ENCODE peak calls at places on chromosomes 6 and 20, in six cellular contexts. R, G, W, H, O and L are unnamed samples.
A peak's percentile ranks its signal among the peaks of the same experiment; 100 is the strongest.

GRCh38 chr6:53293691-53294090 is 55.1 kb downstream of the ELOVL5 start:
- DNase-seq in G (no peak), H (no peak), W (no peak), O (no peak), R (no peak), L (no peak)

GRCh38 chr20:50558483-50558925 is 48.3 kb downstream of the PTPN1 start:
- DNase-seq in G (no peak), R (no peak), O (no peak), W (no peak), H (no peak), L (no peak)

GRCh38 chr6:141464490-141464889 is 668.2 kb upstream of the GJE1 start:
- DNase-seq in G (no peak), R (no peak), O (no peak), W (no peak), H (peak; percentile 89), L (no peak)

GRCh38 chr6:18280084-18280483 is 15.8 kb upstream of the DEK start:
- DNase-seq in O (no peak), G (no peak), W (no peak), H (peak; percentile 68), R (no peak), L (no peak)

GRCh38 chr6:38375341-38375740 is 264.4 kb downstream of the BTBD9 start:
- DNase-seq in G (no peak), O (no peak), H (no peak), R (no peak), W (no peak), L (no peak)

GRCh38 chr6:12008366-12009179 is 3.5 kb upstream of the HIVEP1 start:
- DNase-seq in W (peak; percentile 80), G (no peak), H (peak; percentile 77), O (peak; percentile 83), R (peak; percentile 77), L (peak; percentile 33)

GRCh38 chr20:16295534-16295933 is 277.7 kb downstream of the KIF16B start:
- DNase-seq in R (no peak), H (no peak), W (no peak), O (no peak), G (no peak), L (no peak)

GRCh38 chr6:141307309-141307998 is 825.3 kb upstream of the GJE1 start:
- DNase-seq in R (no peak), G (no peak), H (no peak), O (no peak), W (no peak), L (no peak)

GRCh38 chr6:84663866-84664265 is 100.5 kb downstream of the TBX18 start:
- DNase-seq in G (no peak), R (no peak), W (no peak), H (no peak), O (no peak), L (no peak)

GRCh38 chr6:10643214-10643641 is 51.2 kb downstream of the C6orf52 start:
- DNase-seq in W (no peak), G (no peak), O (peak; percentile 93), R (no peak), H (no peak), L (peak; percentile 88)

GRCh38 chr20:50322703-50323131 is 132.1 kb downstream of the CEBPB start:
- DNase-seq in H (no peak), G (no peak), W (no peak), O (no peak), R (no peak), L (no peak)

GRCh38 chr6:37860226-37860839 is 40.8 kb downstream of the ZFAND3 start:
- DNase-seq in R (no peak), O (peak; percentile 66), W (no peak), H (peak; percentile 29), G (peak; percentile 27), L (no peak)

GRCh38 chr6:100892116-100892515 is 11.0 kb upstream of the ASCC3 start:
- DNase-seq in R (no peak), H (no peak), W (peak; percentile 75), G (no peak), O (no peak), L (no peak)

GRCh38 chr20:59001068-59001448 is 6.0 kb downstream of the CTSZ start:
- DNase-seq in W (no peak), R (no peak), O (no peak), H (no peak), G (no peak), L (no peak)

GRCh38 chr6:40962241-40962640 is 76.8 kb downstream of the UNC5CL start:
- DNase-seq in R (no peak), H (no peak), W (no peak), G (no peak), O (no peak), L (no peak)

GRCh38 chr6:89818977-89819335 is 638 bp downstream of the MDN1 start:
- DNase-seq in O (peak; percentile 77), H (no peak), R (no peak), W (no peak), G (no peak), L (peak; percentile 23)

GRCh38 chr6:13038315-13039261 is 289.7 kb downstream of the TBC1D7 start:
- DNase-seq in O (no peak), H (no peak), W (no peak), R (no peak), G (no peak), L (no peak)

GRCh38 chr20:63273635-63274380 is 1.2 kb downstream of the ARFGAP1 start:
- DNase-seq in G (no peak), O (no peak), W (no peak), H (no peak), R (no peak), L (no peak)

GRCh38 chr6:169224716-169225115 is 28.9 kb downstream of the THBS2 start:
- DNase-seq in H (no peak), R (no peak), O (no peak), W (no peak), G (no peak), L (no peak)

GRCh38 chr20:2124632-2125131 is 23.1 kb downstream of the STK35 start:
- DNase-seq in G (no peak), R (no peak), H (no peak), W (no peak), O (no peak), L (no peak)

GRCh38 chr20:37389241-37389747 is 43.4 kb downstream of the SRC start:
- DNase-seq in R (no peak), G (no peak), W (peak; percentile 20), H (no peak), O (no peak), L (no peak)

GRCh38 chr6:42086046-42086664 is 35.8 kb downstream of the TAF8 start:
- DNase-seq in H (no peak), G (no peak), O (no peak), R (no peak), W (no peak), L (no peak)

GRCh38 chr20:57229490-57229889 is 37.0 kb downstream of the BMP7 start:
- DNase-seq in R (no peak), O (no peak), G (no peak), H (no peak), W (no peak), L (no peak)

GRCh38 chr6:169241688-169242350 is 11.8 kb downstream of the THBS2 start:
- DNase-seq in R (no peak), O (no peak), W (no peak), G (no peak), H (no peak), L (no peak)

GRCh38 chr6:21594427-21595264 is 1.1 kb downstream of the SOX4 start:
- DNase-seq in H (peak; percentile 56), W (no peak), R (peak; percentile 14), G (no peak), O (peak; percentile 30), L (no peak)

GRCh38 chr20:64079273-64080012 is at the start of gene RGS19:
- DNase-seq in H (peak; percentile 72), W (peak; percentile 68), R (peak; percentile 51), O (peak; percentile 91), G (no peak), L (peak; percentile 91)

GRCh38 chr20:51306081-51306480 is 236.4 kb downstream of the NFATC2 start:
- DNase-seq in O (no peak), R (no peak), H (no peak), G (no peak), W (peak; percentile 51), L (no peak)

GRCh38 chr6:7085911-7086310 is 21.9 kb upstream of the RREB1 start:
- DNase-seq in H (peak; percentile 15), R (no peak), W (no peak), G (no peak), O (no peak), L (no peak)

GRCh38 chr6:37242429-37243052 is 15.0 kb upstream of the TBC1D22B start:
- DNase-seq in W (no peak), R (no peak), O (no peak), G (no peak), H (no peak), L (no peak)

GRCh38 chr20:48210111-48211029 is 425.1 kb upstream of the SULF2 start:
- DNase-seq in R (no peak), H (no peak), W (no peak), O (no peak), G (no peak), L (no peak)

GRCh38 chr6:87198496-87198895 is 43.1 kb downstream of the ZNF292 start:
- DNase-seq in W (no peak), R (no peak), G (no peak), H (no peak), O (no peak), L (no peak)

GRCh38 chr20:46261456-46262253 is 46.6 kb downstream of the CDH22 start:
- DNase-seq in R (no peak), G (no peak), W (no peak), H (peak; percentile 53), O (no peak), L (no peak)

GRCh38 chr6:53100561-53100960 is 35.4 kb downstream of the FBXO9 start:
- DNase-seq in H (no peak), G (no peak), O (no peak), R (no peak), W (no peak), L (no peak)